ENCODE peak calls at places on chromosome 10, in eight cellular contexts. K is cardiac muscle cell; E is ovary; Z is astrocyte of the cerebellum; T is heart left ventricle; O is OCI-LY7; D is breast epithelium; V is CD8-positive, alpha-beta memory T cell. P is an unnamed sample.

GRCh38 chr10:62916157-62916603 is 100.0 kb upstream of the EGR2 start:
- DNase-seq in K (no peak), E (no peak), Z (no peak), T (no peak), O (no peak), D (no peak), V (no peak), P (no peak)

GRCh38 chr10:128324058-128324457 is 197.8 kb upstream of the MKI67 start:
- DNase-seq in K (peak), E (no peak), Z (no peak), T (no peak), O (no peak), D (no peak), V (no peak), P (peak)

GRCh38 chr10:96695366-96695765 is 24.9 kb downstream of the PIK3AP1 start:
- DNase-seq in K (no peak), E (no peak), Z (no peak), T (no peak), O (peak), D (no peak), V (no peak), P (peak)

GRCh38 chr10:132384618-132385510 is 12.1 kb upstream of the PWWP2B start:
- DNase-seq in K (no peak), E (peak), Z (no peak), T (peak), O (no peak), D (peak), V (no peak), P (no peak)

GRCh38 chr10:42640610-42641229 is 2.4 kb upstream of the ZNF33B start:
- DNase-seq in K (no peak), E (no peak), Z (no peak), T (no peak), O (no peak), D (no peak), V (no peak), P (no peak)

GRCh38 chr10:114030140-114030539 is 13.5 kb upstream of the ADRB1 start:
- DNase-seq in K (no peak), E (no peak), Z (no peak), T (no peak), O (no peak), D (no peak), V (no peak), P (no peak)

GRCh38 chr10:86263907-86264306 is 102.7 kb downstream of the GRID1 start:
- DNase-seq in K (no peak), E (no peak), Z (no peak), T (no peak), O (no peak), D (no peak), V (no peak), P (no peak)

GRCh38 chr10:63219749-63220148 is 86.6 kb downstream of the NRBF2 start:
- DNase-seq in K (no peak), E (no peak), Z (no peak), T (no peak), O (peak), D (no peak), V (no peak), P (no peak)

GRCh38 chr10:79374312-79375191 is 27.3 kb downstream of the PPIF start:
- DNase-seq in K (peak), E (peak), Z (peak), T (peak), O (peak), D (peak), V (peak), P (peak)

GRCh38 chr10:12902135-12902572 is 99.4 kb downstream of the CCDC3 start:
- DNase-seq in K (peak), E (peak), Z (peak), T (no peak), O (peak), D (no peak), V (peak), P (peak)

GRCh38 chr10:119265691-119266090 is 58.3 kb downstream of the GRK5 start:
- DNase-seq in K (no peak), E (no peak), Z (no peak), T (no peak), O (no peak), D (no peak), V (no peak), P (no peak)
- H3K4me3 ChIP-seq in K (no peak), E (no peak), Z (no peak), T (no peak), O (no peak), D (no peak), V (no peak), P (no peak)

GRCh38 chr10:29646960-29647431 is 12.2 kb upstream of the SVIL start:
- DNase-seq in K (no peak), E (no peak), Z (no peak), T (no peak), O (no peak), D (no peak), V (no peak), P (no peak)

GRCh38 chr10:29643785-29644501 is 9.2 kb upstream of the SVIL start:
- DNase-seq in K (no peak), E (no peak), Z (no peak), T (no peak), O (no peak), D (no peak), V (no peak), P (no peak)

GRCh38 chr10:29647483-29647882 is 12.7 kb upstream of the SVIL start:
- DNase-seq in K (no peak), E (no peak), Z (no peak), T (no peak), O (no peak), D (no peak), V (no peak), P (no peak)

GRCh38 chr10:29646238-29646902 is 11.6 kb upstream of the SVIL start:
- DNase-seq in K (no peak), E (no peak), Z (peak), T (no peak), O (no peak), D (no peak), V (no peak), P (no peak)

GRCh38 chr10:29642996-29643395 is 8.2 kb upstream of the SVIL start:
- DNase-seq in K (no peak), E (no peak), Z (no peak), T (no peak), O (no peak), D (no peak), V (no peak), P (no peak)
- H3K4me3 ChIP-seq in K (no peak), E (no peak), Z (no peak), T (no peak), O (no peak), D (no peak), V (no peak), P (no peak)

DNA sequence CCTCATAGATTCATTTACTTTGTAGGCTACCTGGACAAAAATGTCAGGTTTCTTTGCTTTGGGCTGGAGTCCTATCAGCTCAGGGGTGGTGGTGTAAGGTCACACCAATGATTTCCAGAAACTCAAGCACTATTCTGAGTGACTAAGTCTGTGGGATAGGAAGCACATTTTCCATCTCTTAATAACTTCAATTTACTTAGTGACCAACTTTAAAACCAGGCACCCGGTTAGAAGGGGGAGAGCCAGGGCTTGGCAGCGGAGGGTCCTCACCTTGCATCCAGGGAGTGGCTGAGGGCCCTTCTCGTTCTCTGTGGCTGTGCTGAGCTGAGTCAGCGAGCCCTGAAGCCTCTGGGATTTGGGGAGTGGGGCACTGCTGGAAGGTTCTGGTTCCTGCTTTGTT is 6.7 kb downstream of the CHST3 start:
- DNase-seq in K (no peak), E (no peak), Z (no peak), T (no peak), O (no peak), D (no peak), V (no peak), P (no peak)
- H3K4me3 ChIP-seq in K (no peak), E (no peak), Z (no peak), T (no peak), O (no peak), D (peak), V (no peak), P (no peak)

DNA sequence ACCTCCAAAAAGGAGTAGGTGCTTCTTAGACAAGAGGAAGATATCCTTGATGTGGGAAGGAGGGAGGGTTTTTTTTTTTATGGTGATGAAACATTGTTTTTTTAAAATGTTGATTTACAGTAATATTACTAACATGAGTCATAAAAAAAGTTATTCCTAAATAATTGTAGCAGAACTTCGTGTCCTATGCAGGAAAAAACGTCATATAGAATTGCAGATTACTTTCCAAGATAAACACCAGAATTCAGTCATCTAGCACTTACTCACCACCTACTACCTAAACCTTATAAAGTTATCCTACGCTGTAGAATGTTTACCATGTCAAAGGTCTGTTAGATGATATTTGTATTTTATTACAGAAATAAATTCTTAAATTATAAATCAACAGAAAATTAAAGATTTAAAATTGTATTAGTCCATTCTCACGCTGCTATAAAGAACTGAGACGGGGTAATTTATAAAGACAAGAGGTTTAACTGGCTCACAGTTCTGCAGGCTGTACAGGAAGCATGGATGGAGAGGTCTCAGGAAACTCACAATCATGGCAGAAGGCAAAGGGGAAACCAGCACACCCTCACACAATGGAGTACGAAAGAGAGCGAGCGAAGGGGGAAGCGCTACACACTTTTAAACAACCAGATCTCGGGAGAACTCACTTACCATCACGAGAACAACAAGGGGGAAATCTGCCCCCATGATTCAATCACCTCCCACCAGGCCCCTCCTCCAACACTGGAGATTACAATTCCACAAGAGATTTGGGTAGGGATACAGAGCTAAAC is 105.2 kb upstream of the NEBL start:
- DNase-seq in K (no peak), E (no peak), Z (peak), T (no peak), O (no peak), D (no peak), V (no peak), P (no peak)
- H3K4me3 ChIP-seq in K (no peak), E (no peak), Z (no peak), T (no peak), O (no peak), D (no peak), V (no peak), P (no peak)

DNA sequence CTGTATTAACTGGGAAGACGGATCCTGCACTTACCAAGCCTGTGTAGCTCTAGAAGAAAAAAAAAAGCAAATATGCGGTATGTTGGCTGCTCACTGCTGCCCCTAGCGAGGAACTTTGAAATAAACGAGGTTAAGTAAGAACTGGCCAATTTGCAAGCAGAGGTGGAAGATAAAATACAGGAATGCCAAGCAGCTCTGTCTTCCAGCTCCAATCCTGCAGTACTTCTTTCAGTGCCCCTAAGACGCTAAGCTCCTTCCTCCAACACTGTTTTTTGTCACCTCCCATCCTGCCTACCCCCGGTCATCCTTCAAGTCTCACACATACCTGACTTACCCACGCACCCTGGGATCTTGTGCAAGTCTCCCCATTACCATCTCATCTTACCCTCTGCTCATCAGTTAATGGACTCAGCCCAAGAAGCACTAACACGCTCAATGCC is 814 bp downstream of the C10orf143 start:
- DNase-seq in K (peak), E (peak), Z (peak), T (no peak), O (peak), D (peak), V (peak), P (peak)
- H3K4me3 ChIP-seq in K (peak), E (peak), Z (peak), T (peak), O (peak), D (peak), V (peak), P (peak)

GRCh38 chr10:1360011-1360580 is 303.9 kb downstream of the WDR37 start:
- DNase-seq in K (no peak), E (no peak), Z (no peak), T (no peak), O (no peak), D (no peak), V (no peak), P (no peak)
- H3K4me3 ChIP-seq in K (no peak), E (no peak), Z (no peak), T (no peak), O (no peak), D (no peak), V (no peak), P (no peak)

GRCh38 chr10:67695555-67695954 is 440 bp downstream of the CTNNA3 start:
- DNase-seq in K (peak), E (no peak), Z (no peak), T (no peak), O (no peak), D (no peak), V (no peak), P (no peak)
- H3K4me3 ChIP-seq in K (peak), E (no peak), Z (no peak), T (peak), O (no peak), D (no peak), V (no peak), P (no peak)

DNA sequence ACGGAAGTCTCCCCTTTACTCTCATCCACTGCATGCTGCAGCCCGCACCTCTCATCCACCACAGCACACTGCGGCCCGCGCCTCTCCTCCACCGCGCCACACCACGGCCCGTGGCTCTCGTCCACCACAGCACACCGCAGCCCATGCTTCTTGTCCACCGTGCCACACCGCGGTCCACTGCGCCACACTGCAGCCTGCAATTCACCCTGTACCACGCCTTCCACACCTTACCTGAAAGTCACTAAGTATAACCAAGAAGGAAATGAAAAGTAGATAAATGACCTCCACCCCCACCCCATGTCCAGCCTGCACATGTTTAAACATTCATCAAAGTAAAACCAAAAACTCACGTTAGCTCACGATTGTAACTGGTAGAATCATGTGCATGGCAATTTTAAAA is 176.1 kb downstream of the DIP2C start:
- DNase-seq in K (no peak), E (no peak), Z (no peak), T (no peak), O (peak), D (no peak), V (no peak), P (no peak)
- H3K4me3 ChIP-seq in K (no peak), E (no peak), Z (no peak), T (no peak), O (peak), D (no peak), V (no peak), P (no peak)

DNA sequence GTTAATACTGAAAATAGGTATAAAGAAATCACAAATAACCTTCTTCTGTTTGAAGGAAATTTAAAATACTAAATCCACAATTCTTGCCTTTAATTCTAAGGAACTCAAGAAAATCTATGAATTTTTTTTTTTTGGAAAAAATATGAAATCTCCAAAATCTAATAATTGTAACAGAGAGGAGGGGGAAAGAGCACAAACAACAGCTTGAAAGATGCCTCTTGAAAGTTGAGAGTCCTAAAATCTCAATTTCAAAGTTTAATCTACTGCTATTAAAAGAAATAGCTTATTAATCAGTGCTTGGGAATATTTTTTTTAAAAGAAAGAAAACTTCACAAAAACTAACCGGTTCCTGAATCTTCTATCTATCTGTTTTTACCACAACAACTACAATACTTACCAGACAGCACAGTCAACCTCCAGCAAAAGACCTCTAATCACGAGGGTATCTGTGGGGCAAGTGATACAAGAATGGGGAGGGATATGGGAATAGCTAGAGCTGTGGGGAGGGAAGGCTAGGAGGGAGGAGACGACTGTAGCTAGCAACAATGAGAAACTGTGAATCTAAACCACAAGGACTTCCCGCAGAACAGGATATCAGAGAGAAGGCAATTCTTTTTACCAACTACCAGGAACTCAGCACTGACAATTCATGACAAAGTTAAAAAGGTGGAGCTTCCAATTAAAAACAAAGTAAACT is at the start of gene USP54:
- DNase-seq in K (peak), E (no peak), Z (peak), T (no peak), O (peak), D (no peak), V (peak), P (peak)
- H3K4me3 ChIP-seq in K (no peak), E (no peak), Z (no peak), T (no peak), O (peak), D (peak), V (peak), P (peak)

GRCh38 chr10:11869743-11870460 is 46.7 kb downstream of the PROSER2 start:
- DNase-seq in K (no peak), E (no peak), Z (no peak), T (no peak), O (no peak), D (no peak), V (no peak), P (no peak)
- H3K4me3 ChIP-seq in K (no peak), E (no peak), Z (peak), T (no peak), O (no peak), D (peak), V (no peak), P (no peak)